ENCODE peak calls at places on chromosomes 4 and X, in seven cellular contexts. G is IMR-90, W is body of pancreas, Q is cardiac fibroblast, C is tibial artery, D is Caco-2, N is thoracic aorta. T is an unnamed sample.
A peak's percentile ranks its signal among the peaks of the same experiment; 100 is the strongest.

GRCh38 chrX:39745782-39746181 is 352.0 kb downstream of the BCOR start:
- DNase-seq in N (no peak), D (no peak), G (no peak), C (no peak), Q (no peak), W (no peak), T (no peak)

GRCh38 chrX:39242187-39242586 is 440.9 kb downstream of the MID1IP1 start:
- DNase-seq in W (peak; percentile 41), Q (peak; percentile 11), G (no peak), C (no peak), N (no peak), D (peak; percentile 36), T (no peak)

GRCh38 chr4:152045781-152046571 is 285.2 kb upstream of the GATB start:
- DNase-seq in C (no peak), G (no peak), D (peak; percentile 65), Q (peak; percentile 14), W (peak; percentile 65), N (no peak), T (peak; percentile 47)

GRCh38 chrX:69503228-69503834 is 795 bp upstream of the NALF2 start:
- DNase-seq in C (no peak), N (no peak), Q (peak; percentile 39), W (peak; percentile 55), G (no peak), D (peak; percentile 61), T (no peak)

GRCh38 chr4:151091047-151091446 is 8.4 kb upstream of the RPS3A start:
- DNase-seq in N (no peak), D (no peak), W (no peak), C (no peak), G (no peak), Q (no peak), T (no peak)

GRCh38 chr4:24059839-24060238 is 170.0 kb upstream of the PPARGC1A start:
- DNase-seq in C (no peak), N (no peak), G (no peak), Q (no peak), W (no peak), D (no peak), T (no peak)

GRCh38 chr4:2084316-2084715 is 25.2 kb downstream of the NAT8L start:
- DNase-seq in N (no peak), Q (no peak), W (no peak), G (peak; percentile 2), D (no peak), C (peak; percentile 55), T (no peak)

GRCh38 chrX:153728951-153729631 is 4.4 kb downstream of the ABCD1 start:
- DNase-seq in N (no peak), D (no peak), C (no peak), G (no peak), Q (no peak), W (no peak), T (no peak)

GRCh38 chr4:169941141-169941540 is 85.1 kb downstream of the MFAP3L start:
- DNase-seq in N (no peak), D (no peak), G (no peak), W (no peak), C (no peak), Q (no peak), T (no peak)

GRCh38 chrX:15206306-15206705 is 63.6 kb downstream of the ASB9 start:
- DNase-seq in G (no peak), W (peak; percentile 16), Q (no peak), N (no peak), D (no peak), C (no peak), T (no peak)

GRCh38 chr4:140877781-140878180 is 121.6 kb upstream of the TBC1D9 start:
- DNase-seq in D (no peak), C (no peak), W (no peak), N (no peak), Q (no peak), G (no peak), T (no peak)

GRCh38 chr4:89072921-89073320 is 15.9 kb upstream of the FAM13A start:
- DNase-seq in W (peak; percentile 61), D (no peak), Q (no peak), C (no peak), N (no peak), G (no peak), T (no peak)

GRCh38 chrX:9471571-9471985 is 6.7 kb downstream of the TBL1X start:
- DNase-seq in C (no peak), D (peak; percentile 48), W (no peak), N (no peak), Q (no peak), G (peak; percentile 63), T (no peak)
- TF ChIP-seq CTCF in C (no peak), D (no peak), W (no peak), N (no peak), Q (no peak), G (no peak), T (no peak)

GRCh38 chr4:138521809-138522208 is 279.7 kb upstream of the SLC7A11 start:
- DNase-seq in C (no peak), D (no peak), Q (no peak), W (peak; percentile 2), N (no peak), G (no peak), T (no peak)

GRCh38 chr4:138519436-138519835 is 277.3 kb upstream of the SLC7A11 start:
- DNase-seq in N (no peak), W (no peak), C (no peak), Q (no peak), G (no peak), D (no peak), T (no peak)

DNA sequence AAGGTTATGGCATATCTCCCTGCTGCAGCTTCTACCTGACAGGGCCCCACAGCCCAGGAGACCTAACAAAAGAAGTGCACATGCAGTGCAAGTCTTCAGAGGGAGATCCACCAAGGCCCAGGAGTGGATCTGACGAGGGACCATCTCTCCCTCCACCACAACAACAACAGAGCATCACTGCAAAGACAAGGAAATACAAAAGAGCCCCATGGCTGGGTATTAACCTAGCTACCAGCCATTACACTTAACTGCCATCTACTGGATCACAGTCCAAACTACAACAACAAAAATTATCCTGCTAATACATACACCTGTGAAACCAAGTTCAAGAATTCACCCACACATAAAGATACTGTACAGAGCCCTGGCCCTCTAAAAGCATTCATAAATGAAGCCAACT is 280.2 kb upstream of the SLC7A11 start:
- DNase-seq in G (peak; percentile 40), D (no peak), C (no peak), Q (peak; percentile 32), N (no peak), W (peak; percentile 1), T (no peak)
- TF ChIP-seq CTCF in G (peak; percentile 65), D (peak; percentile 34), C (no peak), Q (peak; percentile 58), N (no peak), W (peak; percentile 38), T (peak; percentile 55)

DNA sequence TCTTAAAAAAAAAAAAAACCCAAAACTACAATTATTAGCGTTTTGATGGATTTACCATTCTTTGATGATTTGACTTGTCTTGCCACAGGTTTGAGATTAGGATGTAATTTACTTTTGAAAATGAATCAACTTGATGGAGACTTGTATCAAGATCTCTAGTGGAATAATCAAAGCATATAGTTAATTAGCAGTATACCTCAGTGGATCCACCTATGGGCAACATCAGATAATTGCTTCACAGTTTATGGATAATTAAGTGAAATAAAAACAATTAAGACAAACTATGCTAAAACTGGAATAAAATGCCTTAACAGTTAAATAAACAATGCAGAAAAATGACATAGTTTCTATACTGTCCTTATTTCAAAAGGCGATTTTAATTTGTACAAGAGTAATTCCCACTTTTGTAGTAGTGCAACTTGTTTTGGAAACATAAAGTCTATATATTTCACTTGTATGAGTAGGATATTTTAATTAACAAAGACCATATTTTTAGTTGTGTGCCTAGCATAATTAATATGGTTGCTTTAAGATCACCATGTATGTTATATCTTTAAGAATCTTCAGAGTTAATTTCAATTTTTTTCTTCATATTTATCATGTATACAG is 4.2 kb downstream of the CPEB2 start:
- DNase-seq in C (no peak), G (peak; percentile 18), D (no peak), Q (no peak), N (no peak), W (no peak), T (no peak)
- TF ChIP-seq CTCF in C (no peak), G (peak; percentile 42), D (no peak), Q (peak; percentile 32), N (no peak), W (no peak), T (peak; percentile 52)

GRCh38 chrX:34341258-34341657 is 209.1 kb upstream of the FAM47A start:
- DNase-seq in D (no peak), W (no peak), Q (peak; percentile 1), C (no peak), N (no peak), G (no peak), T (no peak)
- TF ChIP-seq CTCF in D (no peak), W (no peak), Q (no peak), C (no peak), N (no peak), G (no peak), T (peak; percentile 54)

GRCh38 chrX:78687586-78687985 is 28.5 kb upstream of the RTL3 start:
- DNase-seq in G (no peak), N (no peak), D (no peak), C (no peak), W (no peak), Q (no peak), T (no peak)
- TF ChIP-seq CTCF in G (no peak), N (no peak), D (no peak), C (no peak), W (no peak), Q (no peak), T (no peak)